ENCODE peak calls at places on chromosome 11, in four cellular contexts. U is stimulated activated naive CD8-positive, alpha-beta T cell treated with anti-CD3 and anti-CD28 coated beads, Interleukin-15, Interleukin-2, amounts not matched to agents 100 U/mL and 50 U/mL, for 24 hours; P is GM19239; I is stimulated activated CD4-positive, alpha-beta T cell treated with anti-CD3 and anti-CD28 coated beads, Interleukin-12 subunit alpha, Interleukin-12 subunit beta, amount 100 ng/mL, for 48 hours. M is an unnamed sample.

GRCh38 chr11:126519653-126520573 is 164.4 kb downstream of the ST3GAL4 start:
- DNase-seq in P (no peak), I (no peak), U (no peak), M (no peak)

GRCh38 chr11:67119577-67120391 is 721 bp downstream of the KDM2A start:
- DNase-seq in P (peak; percentile 28), I (no peak), U (peak; percentile 29), M (peak; percentile 45)

GRCh38 chr11:30106222-30106621 is 89.4 kb upstream of the KCNA4 start:
- DNase-seq in I (no peak), U (no peak), P (no peak), M (no peak)

GRCh38 chr11:36447514-36447913 is 62.6 kb downstream of the TRAF6 start:
- DNase-seq in I (no peak), P (no peak), U (no peak), M (no peak)

GRCh38 chr11:75632450-75632849 is 36.4 kb downstream of the MAP6 start:
- DNase-seq in U (no peak), P (no peak), I (no peak), M (no peak)

GRCh38 chr11:68684385-68685356 is at the start of gene GAL:
- DNase-seq in I (no peak), U (peak; percentile 33), P (no peak), M (no peak)

GRCh38 chr11:9527481-9528140 is 45.9 kb upstream of the WEE1 start:
- DNase-seq in P (no peak), U (no peak), I (no peak), M (no peak)

GRCh38 chr11:134480129-134480652 is 68.1 kb upstream of the B3GAT1 start:
- DNase-seq in I (no peak), P (no peak), U (no peak), M (no peak)

GRCh38 chr11:27444801-27445215 is 27.8 kb downstream of the LGR4 start:
- DNase-seq in U (no peak), P (no peak), I (no peak), M (no peak)

GRCh38 chr11:111694851-111695250 is 71.3 kb downstream of the PPP2R1B start:
- DNase-seq in U (no peak), I (no peak), P (no peak), M (no peak)

GRCh38 chr11:128409476-128409875 is 177.9 kb downstream of the ETS1 start:
- DNase-seq in U (no peak), I (no peak), P (no peak), M (no peak)

GRCh38 chr11:9089636-9090035 is 1.8 kb downstream of the SCUBE2 start:
- DNase-seq in P (no peak), U (no peak), I (no peak), M (no peak)

GRCh38 chr11:96341237-96342130 is 1.5 kb downstream of the MAML2 start:
- DNase-seq in P (no peak), U (peak; percentile 68), I (no peak), M (peak; percentile 82)

GRCh38 chr11:15481871-15482270 is 367.1 kb downstream of the INSC start:
- DNase-seq in P (no peak), I (no peak), U (no peak), M (no peak)

GRCh38 chr11:95301497-95301896 is 70.5 kb upstream of the SESN3 start:
- DNase-seq in P (no peak), U (no peak), I (no peak), M (no peak)

GRCh38 chr11:19861171-19861570 is 148.5 kb downstream of the NAV2 start:
- DNase-seq in I (no peak), P (no peak), U (no peak), M (no peak)

GRCh38 chr11:65219930-65220213 is 38.1 kb downstream of the CAPN1 start:
- DNase-seq in I (no peak), U (no peak), P (no peak), M (no peak)

GRCh38 chr11:61711493-61711892 is 31.3 kb downstream of the DAGLA start:
- DNase-seq in I (no peak), P (no peak), U (no peak), M (no peak)

GRCh38 chr11:35040221-35040942 is 98.6 kb upstream of the CD44 start:
- DNase-seq in I (peak; percentile 34), P (no peak), U (peak; percentile 48), M (peak; percentile 71)

GRCh38 chr11:1280116-1281035 is 29.1 kb downstream of the TOLLIP start:
- DNase-seq in P (no peak), I (no peak), U (no peak), M (no peak)

GRCh38 chr11:68313574-68314202 is 1.3 kb downstream of the LRP5 start:
- DNase-seq in P (no peak), U (no peak), I (no peak), M (no peak)

GRCh38 chr11:77154381-77155081 is 26.5 kb downstream of the MYO7A start:
- DNase-seq in P (no peak), U (no peak), I (no peak), M (no peak)

GRCh38 chr11:109629734-109630133 is 207.7 kb downstream of the C11orf87 start:
- DNase-seq in U (no peak), P (no peak), I (no peak), M (no peak)

GRCh38 chr11:79428406-79428805 is 12.4 kb downstream of the TENM4 start:
- DNase-seq in I (no peak), U (no peak), P (no peak), M (no peak)

GRCh38 chr11:125233116-125233515 is 68.6 kb downstream of the PKNOX2 start:
- DNase-seq in U (no peak), P (no peak), I (no peak), M (no peak)

GRCh38 chr11:34264266-34265110 is 93.3 kb downstream of the ABTB2 start:
- DNase-seq in U (no peak), I (no peak), P (no peak), M (no peak)

GRCh38 chr11:134361661-134362060 is 29.9 kb downstream of the GLB1L2 start:
- DNase-seq in U (no peak), P (no peak), I (no peak), M (no peak)

GRCh38 chr11:114163231-114163631 is 103.7 kb downstream of the ZBTB16 start:
- DNase-seq in U (no peak), P (no peak), I (no peak), M (no peak)

GRCh38 chr11:93633835-93634234 is 27.6 kb upstream of the CEP295 start:
- DNase-seq in I (no peak), U (no peak), P (no peak), M (no peak)

GRCh38 chr11:120332822-120333716 is 3.1 kb upstream of the ARHGEF12 start:
- DNase-seq in P (no peak), I (no peak), U (no peak), M (no peak)